ENCODE peak calls at places on chromosome 14, in four cellular contexts. F is M059J; S is Jurkat, Clone E6-1; Y is putamen. D is an unnamed sample.

GRCh38 chr14:104968541-104969401 is 9.4 kb downstream of the AHNAK2 start:
- DNase-seq in F (no peak), S (no peak), Y (no peak), D (no peak)

GRCh38 chr14:96309128-96309906 is 53.3 kb downstream of the BDKRB1 start:
- DNase-seq in F (no peak), S (no peak), Y (no peak), D (no peak)

GRCh38 chr14:100065942-100066574 is 836 bp downstream of the EVL start:
- DNase-seq in F (no peak), S (peak), Y (no peak), D (peak)

GRCh38 chr14:99055816-99056215 is 216.2 kb downstream of the BCL11B start:
- DNase-seq in F (no peak), S (peak), Y (no peak), D (peak)

GRCh38 chr14:47626151-47627035 is 49.0 kb downstream of the MDGA2 start:
- DNase-seq in F (no peak), S (no peak), Y (no peak), D (no peak)

GRCh38 chr14:50659327-50659974 is 8.7 kb downstream of the SAV1 start:
- DNase-seq in F (peak), S (no peak), Y (no peak), D (no peak)

GRCh38 chr14:65027127-65027799 is 40.6 kb downstream of the FNTB start:
- DNase-seq in F (no peak), S (no peak), Y (no peak), D (no peak)

GRCh38 chr14:103702497-103703432 is 12.5 kb downstream of the XRCC3 start:
- DNase-seq in F (no peak), S (no peak), Y (no peak), D (no peak)

GRCh38 chr14:36976571-36977023 is 195.8 kb downstream of the SLC25A21 start:
- DNase-seq in F (peak), S (no peak), Y (no peak), D (no peak)

GRCh38 chr14:23608454-23608853 is 27.7 kb upstream of the DHRS2 start:
- DNase-seq in F (no peak), S (no peak), Y (no peak), D (no peak)

GRCh38 chr14:35949933-35950332 is 123.8 kb downstream of the BRMS1L start:
- DNase-seq in F (peak), S (no peak), Y (no peak), D (no peak)

GRCh38 chr14:32666310-32666709 is 272.4 kb upstream of the NPAS3 start:
- DNase-seq in F (no peak), S (no peak), Y (no peak), D (no peak)

GRCh38 chr14:69048456-69048855 is 69.4 kb upstream of the ACTN1 start:
- DNase-seq in F (peak), S (peak), Y (no peak), D (peak)

GRCh38 chr14:21894003-21894897 is 220.6 kb upstream of the OR4E1 start:
- DNase-seq in F (no peak), S (peak), Y (no peak), D (peak)

GRCh38 chr14:104138098-104138890 is at the start of gene KIF26A:
- DNase-seq in F (no peak), S (peak), Y (no peak), D (no peak)

GRCh38 chr14:89384023-89384422 is 33.0 kb downstream of the FOXN3 start:
- DNase-seq in F (no peak), S (no peak), Y (no peak), D (peak)

GRCh38 chr14:96083667-96084320 is 44.6 kb downstream of the C14orf132 start:
- DNase-seq in F (peak), S (no peak), Y (no peak), D (no peak)

D was measured in DND-41.